ENCODE peak calls at places on chromosomes 12 and 14, in seven cellular contexts. One of them, this sample, is unnamed.

GRCh38 chr12:122888232-122888752 is 7.6 kb downstream of the VPS37B start:
- DNase-seq in GM12865: peak
- DNase-seq in HS-5: no peak
- DNase-seq in H4: peak
- DNase-seq in EH: peak
- DNase-seq in mucosa of descending colon: no peak
- DNase-seq in ovary: no peak
- DNase-seq in this sample: no peak

GRCh38 chr14:104656014-104656714 is 33.3 kb upstream of the INF2 start:
- DNase-seq in GM12865: no peak
- DNase-seq in HS-5: no peak
- DNase-seq in EH: peak
- DNase-seq in H4: no peak
- DNase-seq in ovary: no peak
- DNase-seq in mucosa of descending colon: no peak
- DNase-seq in this sample: no peak

GRCh38 chr12:106285993-106286392 is 16.5 kb upstream of the TCP11L2 start:
- DNase-seq in ovary: no peak
- DNase-seq in H4: peak
- DNase-seq in HS-5: no peak
- DNase-seq in EH: no peak
- DNase-seq in GM12865: peak
- DNase-seq in mucosa of descending colon: no peak
- DNase-seq in this sample: no peak

GRCh38 chr14:64838656-64839055 is 41.1 kb downstream of the SPTB start:
- DNase-seq in EH: no peak
- DNase-seq in mucosa of descending colon: no peak
- DNase-seq in ovary: no peak
- DNase-seq in HS-5: no peak
- DNase-seq in GM12865: no peak
- DNase-seq in H4: no peak
- DNase-seq in this sample: no peak

GRCh38 chr14:70555890-70556289 is 21.1 kb upstream of the ADAM20 start:
- DNase-seq in EH: peak
- DNase-seq in ovary: peak
- DNase-seq in GM12865: no peak
- DNase-seq in HS-5: no peak
- DNase-seq in mucosa of descending colon: no peak
- DNase-seq in H4: no peak
- DNase-seq in this sample: no peak

GRCh38 chr12:104793280-104793679 is 164.8 kb downstream of the SLC41A2 start:
- DNase-seq in HS-5: no peak
- DNase-seq in H4: peak
- DNase-seq in EH: peak
- DNase-seq in GM12865: no peak
- DNase-seq in mucosa of descending colon: no peak
- DNase-seq in ovary: peak
- DNase-seq in this sample: no peak

GRCh38 chr12:132309162-132310086 is 20.0 kb downstream of the GALNT9 start:
- DNase-seq in HS-5: no peak
- DNase-seq in H4: no peak
- DNase-seq in mucosa of descending colon: no peak
- DNase-seq in ovary: no peak
- DNase-seq in EH: no peak
- DNase-seq in GM12865: no peak
- DNase-seq in this sample: no peak

GRCh38 chr14:23185046-23185445 is 1.6 kb upstream of the SLC7A8 start:
- DNase-seq in H4: no peak
- DNase-seq in EH: peak
- DNase-seq in ovary: no peak
- DNase-seq in HS-5: no peak
- DNase-seq in GM12865: no peak
- DNase-seq in mucosa of descending colon: no peak
- DNase-seq in this sample: no peak

GRCh38 chr12:32400866-32401265 is 1.5 kb downstream of the FGD4 start:
- DNase-seq in GM12865: no peak
- DNase-seq in ovary: no peak
- DNase-seq in mucosa of descending colon: no peak
- DNase-seq in HS-5: no peak
- DNase-seq in EH: no peak
- DNase-seq in H4: no peak
- DNase-seq in this sample: no peak

GRCh38 chr14:102182190-102182589 is 42.5 kb downstream of the WDR20 start:
- DNase-seq in GM12865: no peak
- DNase-seq in HS-5: peak
- DNase-seq in EH: peak
- DNase-seq in mucosa of descending colon: no peak
- DNase-seq in ovary: no peak
- DNase-seq in H4: no peak
- DNase-seq in this sample: no peak

GRCh38 chr14:77040995-77041744 is 12.7 kb upstream of the IRF2BPL start:
- DNase-seq in ovary: peak
- DNase-seq in EH: no peak
- DNase-seq in HS-5: no peak
- DNase-seq in mucosa of descending colon: no peak
- DNase-seq in H4: no peak
- DNase-seq in GM12865: no peak
- DNase-seq in this sample: no peak

GRCh38 chr14:63991833-63992232 is 139.0 kb downstream of the SYNE2 start:
- DNase-seq in H4: no peak
- DNase-seq in mucosa of descending colon: no peak
- DNase-seq in EH: no peak
- DNase-seq in ovary: no peak
- DNase-seq in HS-5: no peak
- DNase-seq in GM12865: peak
- DNase-seq in this sample: no peak

GRCh38 chr14:48536318-48536717 is 860.9 kb upstream of the MDGA2 start:
- DNase-seq in GM12865: no peak
- DNase-seq in ovary: no peak
- DNase-seq in H4: peak
- DNase-seq in mucosa of descending colon: no peak
- DNase-seq in EH: no peak
- DNase-seq in HS-5: no peak
- DNase-seq in this sample: no peak

GRCh38 chr12:72141381-72141780 is 130.8 kb upstream of the TRHDE start:
- DNase-seq in HS-5: no peak
- DNase-seq in EH: peak
- DNase-seq in GM12865: peak
- DNase-seq in mucosa of descending colon: no peak
- DNase-seq in H4: peak
- DNase-seq in ovary: no peak
- DNase-seq in this sample: no peak

GRCh38 chr14:23321572-23322547 is 603 bp downstream of the PABPN1 start:
- DNase-seq in HS-5: no peak
- DNase-seq in GM12865: peak
- DNase-seq in mucosa of descending colon: peak
- DNase-seq in EH: peak
- DNase-seq in ovary: no peak
- DNase-seq in H4: no peak
- DNase-seq in this sample: peak

GRCh38 chr14:21039059-21039422 is 3.1 kb upstream of the RNASE7 start:
- DNase-seq in EH: peak
- DNase-seq in mucosa of descending colon: peak
- DNase-seq in H4: no peak
- DNase-seq in HS-5: no peak
- DNase-seq in GM12865: no peak
- DNase-seq in ovary: peak
- DNase-seq in this sample: peak

GRCh38 chr12:117441751-117442150 is 80.3 kb upstream of the NOS1 start:
- DNase-seq in mucosa of descending colon: no peak
- DNase-seq in ovary: no peak
- DNase-seq in H4: peak
- DNase-seq in HS-5: no peak
- DNase-seq in EH: peak
- DNase-seq in GM12865: no peak
- DNase-seq in this sample: peak

GRCh38 chr14:73259837-73260236 is 22.5 kb downstream of the PAPLN start:
- DNase-seq in H4: no peak
- DNase-seq in mucosa of descending colon: peak
- DNase-seq in HS-5: no peak
- DNase-seq in EH: no peak
- DNase-seq in ovary: no peak
- DNase-seq in GM12865: no peak
- DNase-seq in this sample: no peak

GRCh38 chr12:32679910-32680217 is 763 bp downstream of the DNM1L start:
- DNase-seq in EH: no peak
- DNase-seq in mucosa of descending colon: no peak
- DNase-seq in GM12865: no peak
- DNase-seq in ovary: no peak
- DNase-seq in H4: no peak
- DNase-seq in HS-5: no peak
- DNase-seq in this sample: no peak

GRCh38 chr14:71163050-71163841 is 256.0 kb downstream of the PCNX1 start:
- DNase-seq in ovary: no peak
- DNase-seq in GM12865: no peak
- DNase-seq in EH: no peak
- DNase-seq in mucosa of descending colon: no peak
- DNase-seq in HS-5: no peak
- DNase-seq in H4: no peak
- DNase-seq in this sample: no peak

GRCh38 chr12:40829738-40830144 is 137.5 kb downstream of the CNTN1 start:
- DNase-seq in GM12865: no peak
- DNase-seq in EH: no peak
- DNase-seq in mucosa of descending colon: no peak
- DNase-seq in HS-5: no peak
- DNase-seq in ovary: no peak
- DNase-seq in H4: peak
- DNase-seq in this sample: no peak

GRCh38 chr12:119679081-119679480 is 11.1 kb downstream of the PRKAB1 start:
- DNase-seq in ovary: no peak
- DNase-seq in GM12865: no peak
- DNase-seq in EH: no peak
- DNase-seq in mucosa of descending colon: no peak
- DNase-seq in HS-5: no peak
- DNase-seq in H4: no peak
- DNase-seq in this sample: no peak

GRCh38 chr14:64296561-64296960 is 2.4 kb upstream of the ESR2 start:
- DNase-seq in EH: no peak
- DNase-seq in H4: no peak
- DNase-seq in mucosa of descending colon: no peak
- DNase-seq in GM12865: no peak
- DNase-seq in HS-5: peak
- DNase-seq in ovary: no peak
- DNase-seq in this sample: no peak

GRCh38 chr14:90732142-90732541 is 84.1 kb downstream of the TTC7B start:
- DNase-seq in mucosa of descending colon: no peak
- DNase-seq in EH: no peak
- DNase-seq in H4: no peak
- DNase-seq in GM12865: no peak
- DNase-seq in ovary: no peak
- DNase-seq in HS-5: no peak
- DNase-seq in this sample: no peak

GRCh38 chr12:87870061-87870460 is 159.1 kb downstream of the C12orf50 start:
- DNase-seq in ovary: no peak
- DNase-seq in H4: no peak
- DNase-seq in GM12865: no peak
- DNase-seq in mucosa of descending colon: no peak
- DNase-seq in HS-5: no peak
- DNase-seq in EH: no peak
- DNase-seq in this sample: no peak

GRCh38 chr12:53862831-53863230 is 75.8 kb upstream of the HOXC13 start:
- DNase-seq in HS-5: peak
- DNase-seq in GM12865: no peak
- DNase-seq in EH: peak
- DNase-seq in mucosa of descending colon: no peak
- DNase-seq in ovary: no peak
- DNase-seq in H4: no peak
- DNase-seq in this sample: no peak

GRCh38 chr12:116002890-116003536 is 274.5 kb downstream of the MED13L start:
- DNase-seq in ovary: no peak
- DNase-seq in mucosa of descending colon: no peak
- DNase-seq in GM12865: no peak
- DNase-seq in H4: no peak
- DNase-seq in EH: peak
- DNase-seq in HS-5: no peak
- DNase-seq in this sample: no peak

GRCh38 chr14:59454131-59454530 is 11.0 kb downstream of the GPR135 start:
- DNase-seq in H4: no peak
- DNase-seq in ovary: no peak
- DNase-seq in GM12865: no peak
- DNase-seq in HS-5: peak
- DNase-seq in EH: peak
- DNase-seq in mucosa of descending colon: no peak
- DNase-seq in this sample: no peak

GRCh38 chr14:21026251-21026987 is 1.6 kb upstream of the NDRG2 start:
- DNase-seq in H4: no peak
- DNase-seq in mucosa of descending colon: no peak
- DNase-seq in GM12865: no peak
- DNase-seq in EH: no peak
- DNase-seq in ovary: peak
- DNase-seq in HS-5: no peak
- DNase-seq in this sample: peak

GRCh38 chr12:57759360-57759980 is 4.6 kb downstream of the MARCHF9 start:
- DNase-seq in EH: no peak
- DNase-seq in ovary: no peak
- DNase-seq in HS-5: no peak
- DNase-seq in mucosa of descending colon: no peak
- DNase-seq in GM12865: peak
- DNase-seq in H4: peak
- DNase-seq in this sample: no peak

GRCh38 chr12:119460876-119461275 is 126.3 kb downstream of the CCDC60 start:
- DNase-seq in EH: no peak
- DNase-seq in ovary: no peak
- DNase-seq in HS-5: no peak
- DNase-seq in H4: no peak
- DNase-seq in mucosa of descending colon: no peak
- DNase-seq in GM12865: no peak
- DNase-seq in this sample: no peak

GRCh38 chr12:5498806-5499205 is 66.9 kb downstream of the NTF3 start:
- DNase-seq in HS-5: no peak
- DNase-seq in ovary: no peak
- DNase-seq in GM12865: no peak
- DNase-seq in EH: no peak
- DNase-seq in H4: no peak
- DNase-seq in mucosa of descending colon: peak
- DNase-seq in this sample: no peak

GRCh38 chr12:66942741-66943465 is 264.0 kb upstream of the GRIP1 start:
- DNase-seq in HS-5: no peak
- DNase-seq in H4: no peak
- DNase-seq in mucosa of descending colon: no peak
- DNase-seq in ovary: no peak
- DNase-seq in EH: no peak
- DNase-seq in GM12865: no peak
- DNase-seq in this sample: no peak

GRCh38 chr14:106518054-106518943 is 991.9 kb downstream of the TMEM121 start:
- DNase-seq in mucosa of descending colon: peak
- DNase-seq in HS-5: no peak
- DNase-seq in GM12865: peak
- DNase-seq in ovary: no peak
- DNase-seq in H4: no peak
- DNase-seq in EH: no peak
- DNase-seq in this sample: no peak